ENCODE peak calls at places on chromosomes 7 and 10, in nine cellular contexts. X is putamen, E is iPS-NIHi11, F is substantia nigra, B is midbrain, C is HTR-8/SVneo, Z is kidney tubule cell, N is B cell, O is nucleus accumbens. K is an unnamed sample.

GRCh38 chr7:7959979-7960670 is 8.5 kb upstream of the GLCCI1 start:
- DNase-seq in X (no peak), E (no peak), F (no peak), B (no peak), C (no peak), Z (no peak), N (no peak), O (no peak), K (no peak)

GRCh38 chr10:61642692-61643091 is 20.0 kb upstream of the CABCOCO1 start:
- DNase-seq in X (no peak), E (no peak), F (no peak), B (no peak), C (no peak), Z (no peak), N (no peak), O (no peak), K (no peak)

GRCh38 chr10:9302142-9302746 is 1247.8 kb downstream of the GATA3 start:
- DNase-seq in X (peak), E (peak), F (no peak), B (peak), C (peak), Z (peak), N (no peak), O (no peak), K (peak)

GRCh38 chr10:23448802-23449570 is 10.1 kb downstream of the OTUD1 start:
- DNase-seq in X (peak), E (no peak), F (no peak), B (no peak), C (peak), Z (peak), N (peak), O (no peak), K (no peak)

GRCh38 chr7:27116962-27117686 is 13.4 kb downstream of the HOXA4 start:
- DNase-seq in X (no peak), E (no peak), F (no peak), B (no peak), C (no peak), Z (no peak), N (no peak), O (no peak), K (no peak)

GRCh38 chr7:142919656-142920055 is 13.9 kb downstream of the TRPV5 start:
- DNase-seq in X (no peak), E (no peak), F (no peak), B (no peak), C (no peak), Z (no peak), N (no peak), O (no peak), K (no peak)

GRCh38 chr7:2979276-2979675 is 64.4 kb downstream of the CARD11 start:
- DNase-seq in X (no peak), E (no peak), F (no peak), B (no peak), C (no peak), Z (no peak), N (no peak), O (no peak), K (no peak)

GRCh38 chr10:43218206-43218950 is 48.5 kb downstream of the RASGEF1A start:
- DNase-seq in X (peak), E (no peak), F (peak), B (peak), C (no peak), Z (peak), N (no peak), O (peak), K (no peak)

GRCh38 chr7:39651262-39651661 is 27.9 kb downstream of the RALA start:
- DNase-seq in X (no peak), E (no peak), F (no peak), B (no peak), C (peak), Z (no peak), N (no peak), O (no peak), K (no peak)

GRCh38 chr7:75842836-75843446 is 29.3 kb upstream of the CCL24 start:
- DNase-seq in X (no peak), E (no peak), F (no peak), B (no peak), C (peak), Z (no peak), N (no peak), O (no peak), K (no peak)

GRCh38 chr10:133405844-133406527 is 12.0 kb downstream of the MTG1 start:
- DNase-seq in X (no peak), E (no peak), F (no peak), B (no peak), C (no peak), Z (peak), N (no peak), O (no peak), K (no peak)